ENCODE peak calls at places on chromosomes 3 and 15, in eight cellular contexts. One of them, this sample, is unnamed.

GRCh38 chr15:57306305-57306943 is 69.9 kb upstream of the CGNL1 start:
- DNase-seq in breast epithelium: peak; percentile 86
- DNase-seq in H1: peak; percentile 75
- DNase-seq in HCT116: peak; percentile 13
- DNase-seq in endothelial cell of umbilical vein: peak; percentile 53
- DNase-seq in suprapubic skin: peak; percentile 95
- DNase-seq in transverse colon: peak; percentile 92
- DNase-seq in K562: peak; percentile 87
- DNase-seq in this sample: peak; percentile 92

GRCh38 chr3:157073810-157074209 is 86.1 kb downstream of the CCNL1 start:
- DNase-seq in breast epithelium: no peak
- DNase-seq in H1: no peak
- DNase-seq in HCT116: no peak
- DNase-seq in endothelial cell of umbilical vein: peak; percentile 20
- DNase-seq in suprapubic skin: no peak
- DNase-seq in transverse colon: no peak
- DNase-seq in K562: no peak
- DNase-seq in this sample: no peak

GRCh38 chr3:90092994-90093393 is 985.6 kb downstream of the EPHA3 start:
- DNase-seq in breast epithelium: no peak
- DNase-seq in H1: no peak
- DNase-seq in HCT116: no peak
- DNase-seq in endothelial cell of umbilical vein: no peak
- DNase-seq in suprapubic skin: no peak
- DNase-seq in transverse colon: no peak
- DNase-seq in K562: no peak
- DNase-seq in this sample: no peak

GRCh38 chr3:31543375-31543774 is 10.7 kb downstream of the STT3B start:
- DNase-seq in breast epithelium: no peak
- DNase-seq in H1: no peak
- DNase-seq in HCT116: no peak
- DNase-seq in endothelial cell of umbilical vein: no peak
- DNase-seq in suprapubic skin: no peak
- DNase-seq in transverse colon: no peak
- DNase-seq in K562: no peak
- DNase-seq in this sample: no peak

GRCh38 chr15:39786444-39787056 is 3.9 kb upstream of the FSIP1 start:
- DNase-seq in breast epithelium: no peak
- DNase-seq in H1: no peak
- DNase-seq in HCT116: peak; percentile 22
- DNase-seq in endothelial cell of umbilical vein: peak; percentile 71
- DNase-seq in suprapubic skin: no peak
- DNase-seq in transverse colon: no peak
- DNase-seq in K562: peak; percentile 61
- DNase-seq in this sample: no peak

GRCh38 chr3:194587438-194587931 is 45.7 kb downstream of the TMEM44 start:
- DNase-seq in breast epithelium: no peak
- DNase-seq in H1: no peak
- DNase-seq in HCT116: no peak
- DNase-seq in endothelial cell of umbilical vein: peak; percentile 85
- DNase-seq in suprapubic skin: no peak
- DNase-seq in transverse colon: no peak
- DNase-seq in K562: no peak
- DNase-seq in this sample: no peak

GRCh38 chr3:122343654-122344053 is 18.6 kb downstream of the CSTA start:
- DNase-seq in breast epithelium: no peak
- DNase-seq in H1: no peak
- DNase-seq in HCT116: no peak
- DNase-seq in endothelial cell of umbilical vein: no peak
- DNase-seq in suprapubic skin: no peak
- DNase-seq in transverse colon: no peak
- DNase-seq in K562: no peak
- DNase-seq in this sample: no peak

GRCh38 chr15:30882861-30883433 is 20.8 kb upstream of the FAN1 start:
- DNase-seq in breast epithelium: no peak
- DNase-seq in H1: no peak
- DNase-seq in HCT116: no peak
- DNase-seq in endothelial cell of umbilical vein: no peak
- DNase-seq in suprapubic skin: no peak
- DNase-seq in transverse colon: no peak
- DNase-seq in K562: no peak
- DNase-seq in this sample: no peak

GRCh38 chr15:41777421-41777973 is 3.2 kb downstream of the MAPKBP1 start:
- DNase-seq in breast epithelium: no peak
- DNase-seq in H1: no peak
- DNase-seq in HCT116: no peak
- DNase-seq in endothelial cell of umbilical vein: peak; percentile 72
- DNase-seq in suprapubic skin: no peak
- DNase-seq in transverse colon: no peak
- DNase-seq in K562: no peak
- DNase-seq in this sample: no peak

GRCh38 chr3:123605789-123606234 is 21.0 kb upstream of the HACD2 start:
- DNase-seq in breast epithelium: no peak
- DNase-seq in H1: no peak
- DNase-seq in HCT116: peak; percentile 75
- DNase-seq in endothelial cell of umbilical vein: no peak
- DNase-seq in suprapubic skin: no peak
- DNase-seq in transverse colon: no peak
- DNase-seq in K562: peak; percentile 47
- DNase-seq in this sample: no peak

GRCh38 chr3:178525180-178525704 is 11.0 kb upstream of the KCNMB2 start:
- DNase-seq in breast epithelium: no peak
- DNase-seq in H1: no peak
- DNase-seq in HCT116: no peak
- DNase-seq in endothelial cell of umbilical vein: no peak
- DNase-seq in suprapubic skin: no peak
- DNase-seq in transverse colon: no peak
- DNase-seq in K562: no peak
- DNase-seq in this sample: no peak

GRCh38 chr15:95557226-95558046 is 773.1 kb upstream of the NR2F2 start:
- DNase-seq in breast epithelium: no peak
- DNase-seq in H1: no peak
- DNase-seq in HCT116: peak; percentile 83
- DNase-seq in endothelial cell of umbilical vein: peak; percentile 96
- DNase-seq in suprapubic skin: no peak
- DNase-seq in transverse colon: no peak
- DNase-seq in K562: peak; percentile 72
- DNase-seq in this sample: no peak

GRCh38 chr3:172140499-172141391 is 101.4 kb downstream of the FNDC3B start:
- DNase-seq in breast epithelium: no peak
- DNase-seq in H1: no peak
- DNase-seq in HCT116: no peak
- DNase-seq in endothelial cell of umbilical vein: peak; percentile 96
- DNase-seq in suprapubic skin: no peak
- DNase-seq in transverse colon: peak; percentile 65
- DNase-seq in K562: peak; percentile 17
- DNase-seq in this sample: no peak

GRCh38 chr3:176579741-176580185 is 617.5 kb downstream of the TBL1XR1 start:
- DNase-seq in breast epithelium: no peak
- DNase-seq in H1: no peak
- DNase-seq in HCT116: no peak
- DNase-seq in endothelial cell of umbilical vein: no peak
- DNase-seq in suprapubic skin: no peak
- DNase-seq in transverse colon: no peak
- DNase-seq in K562: no peak
- DNase-seq in this sample: no peak

GRCh38 chr15:96348112-96349027 is 17.9 kb downstream of the NR2F2 start:
- DNase-seq in breast epithelium: no peak
- DNase-seq in H1: no peak
- DNase-seq in HCT116: no peak
- DNase-seq in endothelial cell of umbilical vein: peak; percentile 68
- DNase-seq in suprapubic skin: no peak
- DNase-seq in transverse colon: no peak
- DNase-seq in K562: no peak
- DNase-seq in this sample: no peak

GRCh38 chr3:123050666-123051065 is 16.2 kb upstream of the PDIA5 start:
- DNase-seq in breast epithelium: no peak
- DNase-seq in H1: no peak
- DNase-seq in HCT116: no peak
- DNase-seq in endothelial cell of umbilical vein: no peak
- DNase-seq in suprapubic skin: no peak
- DNase-seq in transverse colon: no peak
- DNase-seq in K562: no peak
- DNase-seq in this sample: no peak

DNA sequence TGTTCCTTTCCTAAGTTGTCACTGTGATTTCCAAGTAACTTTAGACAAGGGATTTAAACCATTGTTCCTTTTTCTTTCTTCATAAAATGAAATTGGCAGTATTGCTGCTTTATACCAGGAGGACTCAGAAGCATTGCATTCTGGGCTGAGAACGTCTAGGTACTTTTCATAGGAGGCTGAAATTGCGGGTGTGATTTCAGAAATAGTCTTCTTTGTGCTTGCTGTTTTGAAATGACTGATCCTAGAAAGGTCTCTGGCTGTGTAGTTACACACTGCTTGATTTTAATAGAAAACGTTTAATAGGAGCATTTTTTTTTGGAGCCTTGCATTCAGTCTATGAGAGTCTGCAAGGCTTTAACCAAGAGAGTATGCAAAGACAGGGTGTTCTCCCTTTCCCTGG is 56.3 kb downstream of the PPM1L start:
- DNase-seq in breast epithelium: no peak
- DNase-seq in H1: no peak
- DNase-seq in HCT116: no peak
- DNase-seq in endothelial cell of umbilical vein: no peak
- DNase-seq in suprapubic skin: no peak
- DNase-seq in transverse colon: no peak
- DNase-seq in K562: no peak
- DNase-seq in this sample: no peak
- TF ChIP-seq POLR2AphosphoS5 in breast epithelium: no peak
- TF ChIP-seq POLR2AphosphoS5 in H1: no peak
- TF ChIP-seq POLR2AphosphoS5 in HCT116: no peak
- TF ChIP-seq POLR2AphosphoS5 in endothelial cell of umbilical vein: no peak
- TF ChIP-seq POLR2AphosphoS5 in suprapubic skin: no peak
- TF ChIP-seq POLR2AphosphoS5 in transverse colon: no peak
- TF ChIP-seq POLR2AphosphoS5 in K562: no peak
- TF ChIP-seq POLR2AphosphoS5 in this sample: no peak

DNA sequence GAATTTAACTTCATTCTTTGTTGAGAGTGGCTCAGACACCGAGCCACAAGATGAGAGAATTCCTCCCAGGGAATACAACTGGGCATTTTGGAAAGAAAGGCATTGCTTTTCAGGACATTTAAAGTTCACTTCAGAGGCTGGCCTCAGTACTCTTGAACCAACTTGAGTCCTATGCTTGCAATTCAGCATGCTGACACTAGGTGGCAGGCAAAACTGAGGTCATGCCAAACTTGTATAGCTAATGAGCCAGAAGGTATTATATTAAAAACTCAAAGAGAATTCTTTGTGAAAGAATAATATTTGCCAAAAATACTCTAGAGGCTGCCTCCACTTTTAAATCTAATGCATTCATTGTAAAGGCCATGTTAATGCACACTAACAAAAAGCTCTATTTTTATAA is 104.7 kb downstream of the RARB start:
- DNase-seq in breast epithelium: no peak
- DNase-seq in H1: peak; percentile 13
- DNase-seq in HCT116: peak; percentile 26
- DNase-seq in endothelial cell of umbilical vein: no peak
- DNase-seq in suprapubic skin: no peak
- DNase-seq in transverse colon: no peak
- DNase-seq in K562: peak; percentile 65
- DNase-seq in this sample: peak; percentile 28
- TF ChIP-seq CTCF in breast epithelium: peak; percentile 17
- TF ChIP-seq CTCF in H1: peak; percentile 27
- TF ChIP-seq CTCF in HCT116: peak; percentile 26
- TF ChIP-seq CTCF in endothelial cell of umbilical vein: peak; percentile 48
- TF ChIP-seq CTCF in suprapubic skin: peak; percentile 7
- TF ChIP-seq CTCF in transverse colon: no peak
- TF ChIP-seq CTCF in K562: peak; percentile 79
- TF ChIP-seq CTCF in this sample: no peak

GRCh38 chr15:82262422-82263026 is at the start of the genes EFL1 and SAXO2:
- DNase-seq in breast epithelium: peak; percentile 89
- DNase-seq in H1: peak; percentile 54
- DNase-seq in HCT116: peak; percentile 54
- DNase-seq in endothelial cell of umbilical vein: peak; percentile 82
- DNase-seq in suprapubic skin: peak; percentile 95
- DNase-seq in transverse colon: peak; percentile 96
- DNase-seq in K562: peak; percentile 92
- DNase-seq in this sample: peak; percentile 91

DNA sequence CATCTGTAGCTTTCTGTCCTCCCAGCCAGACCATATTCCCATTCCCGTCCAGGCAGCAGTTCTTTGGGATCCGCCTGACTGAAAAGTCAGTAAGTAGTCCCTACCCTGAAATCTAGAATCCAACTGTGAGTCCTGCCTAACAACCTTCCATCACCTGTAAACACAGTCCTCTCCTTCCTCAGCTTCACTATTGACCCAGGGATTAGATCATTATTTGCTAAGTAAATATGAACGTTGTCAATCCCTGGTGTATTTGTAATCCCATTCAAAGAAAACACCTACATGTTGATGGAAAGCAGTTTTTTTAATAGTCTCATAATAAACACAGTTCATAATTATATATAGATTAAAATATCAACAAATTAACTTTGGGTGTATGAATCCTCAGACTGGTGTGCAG is 732 bp downstream of the SAXO2 start:
- DNase-seq in breast epithelium: no peak
- DNase-seq in H1: no peak
- DNase-seq in HCT116: no peak
- DNase-seq in endothelial cell of umbilical vein: no peak
- DNase-seq in suprapubic skin: no peak
- DNase-seq in transverse colon: no peak
- DNase-seq in K562: no peak
- DNase-seq in this sample: no peak
- H3K9me3 ChIP-seq in breast epithelium: no peaks in the 10 kb centered on the region
- H3K9me3 ChIP-seq in H1: no peaks in the 10 kb centered on the region
- H3K9me3 ChIP-seq in HCT116: no peaks in the 10 kb centered on the region
- H3K9me3 ChIP-seq in endothelial cell of umbilical vein: no peaks in the 10 kb centered on the region
- H3K9me3 ChIP-seq in suprapubic skin: no peaks in the 10 kb centered on the region
- H3K9me3 ChIP-seq in transverse colon: no peaks in the 10 kb centered on the region
- H3K9me3 ChIP-seq in K562: no peaks in the 10 kb centered on the region
- H3K9me3 ChIP-seq in this sample: no peaks in the 10 kb centered on the region

GRCh38 chr3:186842426-186843038 is at the start of gene ADIPOQ:
- DNase-seq in breast epithelium: no peak
- DNase-seq in H1: no peak
- DNase-seq in HCT116: no peak
- DNase-seq in endothelial cell of umbilical vein: no peak
- DNase-seq in suprapubic skin: no peak
- DNase-seq in transverse colon: no peak
- DNase-seq in K562: no peak
- DNase-seq in this sample: no peak

GRCh38 chr3:186841637-186842036 is 873 bp upstream of the ADIPOQ start:
- DNase-seq in breast epithelium: no peak
- DNase-seq in H1: no peak
- DNase-seq in HCT116: no peak
- DNase-seq in endothelial cell of umbilical vein: no peak
- DNase-seq in suprapubic skin: no peak
- DNase-seq in transverse colon: no peak
- DNase-seq in K562: no peak
- DNase-seq in this sample: no peak

GRCh38 chr3:186844908-186845307 is 2.4 kb downstream of the ADIPOQ start:
- DNase-seq in breast epithelium: no peak
- DNase-seq in H1: no peak
- DNase-seq in HCT116: no peak
- DNase-seq in endothelial cell of umbilical vein: no peak
- DNase-seq in suprapubic skin: no peak
- DNase-seq in transverse colon: no peak
- DNase-seq in K562: no peak
- DNase-seq in this sample: no peak

GRCh38 chr3:186839874-186840641 is 2.5 kb upstream of the ADIPOQ start:
- DNase-seq in breast epithelium: no peak
- DNase-seq in H1: no peak
- DNase-seq in HCT116: no peak
- DNase-seq in endothelial cell of umbilical vein: no peak
- DNase-seq in suprapubic skin: no peak
- DNase-seq in transverse colon: no peak
- DNase-seq in K562: no peak
- DNase-seq in this sample: no peak

GRCh38 chr3:186843039-186843432 is 526 bp downstream of the ADIPOQ start:
- DNase-seq in breast epithelium: no peak
- DNase-seq in H1: no peak
- DNase-seq in HCT116: no peak
- DNase-seq in endothelial cell of umbilical vein: no peak
- DNase-seq in suprapubic skin: no peak
- DNase-seq in transverse colon: no peak
- DNase-seq in K562: no peak
- DNase-seq in this sample: no peak
- TF ChIP-seq POLR2AphosphoS5 in breast epithelium: no peak
- TF ChIP-seq POLR2AphosphoS5 in H1: no peak
- TF ChIP-seq POLR2AphosphoS5 in HCT116: no peak
- TF ChIP-seq POLR2AphosphoS5 in endothelial cell of umbilical vein: no peak
- TF ChIP-seq POLR2AphosphoS5 in suprapubic skin: no peak
- TF ChIP-seq POLR2AphosphoS5 in transverse colon: no peak
- TF ChIP-seq POLR2AphosphoS5 in K562: no peak
- TF ChIP-seq POLR2AphosphoS5 in this sample: no peak

This sample was measured in stomach.